ENCODE peak calls at places on chromosome 18, in four cellular contexts. Z, H, Q and V are unnamed samples.

GRCh38 chr18:12904012-12904516 is 20.0 kb upstream of the PTPN2 start:
- DNase-seq in Z (no peak), H (peak), Q (no peak), V (no peak)

GRCh38 chr18:46211816-46212215 is 107.6 kb downstream of the HAUS1 start:
- DNase-seq in Z (no peak), H (no peak), Q (no peak), V (no peak)

GRCh38 chr18:3284501-3284900 is 22.6 kb downstream of the MYL12B start:
- DNase-seq in Z (no peak), H (no peak), Q (no peak), V (no peak)

GRCh38 chr18:68428026-68428425 is 286.9 kb downstream of the TMX3 start:
- DNase-seq in Z (no peak), H (no peak), Q (no peak), V (no peak)

GRCh38 chr18:74899554-74899953 is 301.9 kb downstream of the ZNF407 start:
- DNase-seq in Z (no peak), H (peak), Q (no peak), V (no peak)

GRCh38 chr18:48949606-48950535 is 894 bp downstream of the SMAD7 start:
- DNase-seq in Z (no peak), H (no peak), Q (no peak), V (peak)

GRCh38 chr18:49362431-49362830 is 98.0 kb downstream of the DYM start:
- DNase-seq in Z (no peak), H (no peak), Q (no peak), V (no peak)

GRCh38 chr18:69162649-69163048 is 238.0 kb upstream of the DOK6 start:
- DNase-seq in Z (no peak), H (no peak), Q (no peak), V (no peak)

GRCh38 chr18:34222025-34222395 is 2.7 kb downstream of the NOL4 start:
- DNase-seq in Z (no peak), H (no peak), Q (no peak), V (no peak)

GRCh38 chr18:62585274-62586147 is 62.7 kb downstream of the ZCCHC2 start:
- DNase-seq in Z (no peak), H (no peak), Q (no peak), V (no peak)

GRCh38 chr18:60895181-60895580 is 438.0 kb upstream of the CDH20 start:
- DNase-seq in Z (no peak), H (no peak), Q (no peak), V (no peak)

GRCh38 chr18:52499646-52500045 is 159.6 kb downstream of the DCC start:
- DNase-seq in Z (peak), H (no peak), Q (no peak), V (peak)

GRCh38 chr18:26215247-26215970 is 10.8 kb upstream of the TAF4B start:
- DNase-seq in Z (no peak), H (no peak), Q (no peak), V (no peak)

GRCh38 chr18:79506191-79507075 is 110.7 kb downstream of the NFATC1 start:
- DNase-seq in Z (no peak), H (no peak), Q (no peak), V (no peak)
- TF ChIP-seq RAD21 in Z (no peak), H (no peak), Q (no peak), V (no peak)

GRCh38 chr18:10860937-10861336 is 288.4 kb downstream of the PIEZO2 start:
- DNase-seq in Z (no peak), H (no peak), Q (no peak), V (no peak)
- TF ChIP-seq MAX in Z (no peak), H (no peak), Q (no peak), V (no peak)

GRCh38 chr18:47345996-47346395 is 94.5 kb upstream of the SKOR2 start:
- DNase-seq in Z (no peak), H (no peak), Q (no peak), V (no peak)

GRCh38 chr18:47342566-47342965 is 91.1 kb upstream of the SKOR2 start:
- DNase-seq in Z (no peak), H (no peak), Q (no peak), V (no peak)

GRCh38 chr18:47345291-47345690 is 93.8 kb upstream of the SKOR2 start:
- DNase-seq in Z (no peak), H (no peak), Q (no peak), V (no peak)

DNA sequence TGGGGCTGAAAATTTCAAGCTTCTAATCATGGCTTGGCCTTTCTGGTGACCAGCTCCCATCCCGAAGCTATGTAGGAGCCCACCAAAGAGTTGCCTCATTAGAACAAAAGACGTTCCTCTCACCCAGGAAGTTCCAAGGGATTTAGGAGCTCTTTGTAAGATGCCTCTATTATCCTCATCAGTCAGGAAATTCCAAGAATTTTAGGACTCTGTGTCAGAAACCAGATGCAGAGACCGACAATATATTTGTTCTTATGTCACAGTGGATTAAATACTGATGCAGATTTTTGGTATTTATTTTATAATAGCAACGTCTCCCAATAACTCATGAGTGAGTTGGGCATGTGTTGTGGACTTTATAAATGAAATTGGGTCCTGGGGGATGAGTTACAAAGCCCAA is 91.8 kb upstream of the SKOR2 start:
- DNase-seq in Z (no peak), H (no peak), Q (no peak), V (no peak)
- TF ChIP-seq PHF8 in Z (no peak), H (no peak), Q (no peak), V (no peak)

GRCh38 chr18:47932603-47933002 is 2.1 kb upstream of the SMAD2 start:
- DNase-seq in Z (no peak), H (no peak), Q (no peak), V (peak)
- TF ChIP-seq RAD21 in Z (no peak), H (peak), Q (peak), V (peak)

GRCh38 chr18:8044004-8044403 is 476.9 kb downstream of the PTPRM start:
- DNase-seq in Z (no peak), H (no peak), Q (no peak), V (no peak)

GRCh38 chr18:8045160-8045885 is 478.2 kb downstream of the PTPRM start:
- DNase-seq in Z (no peak), H (no peak), Q (no peak), V (no peak)

GRCh38 chr18:8049147-8049546 is 482.0 kb downstream of the PTPRM start:
- DNase-seq in Z (no peak), H (no peak), Q (no peak), V (no peak)

GRCh38 chr18:8046421-8046820 is 479.3 kb downstream of the PTPRM start:
- DNase-seq in Z (no peak), H (no peak), Q (no peak), V (no peak)

GRCh38 chr18:8045890-8046289 is 478.8 kb downstream of the PTPRM start:
- DNase-seq in Z (no peak), H (no peak), Q (no peak), V (no peak)
- TF ChIP-seq MAX in Z (no peak), H (no peak), Q (no peak), V (no peak)

GRCh38 chr18:10009321-10010144 is 95.7 kb downstream of the VAPA start:
- DNase-seq in Z (no peak), H (no peak), Q (no peak), V (no peak)

GRCh38 chr18:10013621-10014543 is 100.1 kb downstream of the VAPA start:
- DNase-seq in Z (no peak), H (no peak), Q (no peak), V (no peak)

GRCh38 chr18:10012526-10012925 is 98.7 kb downstream of the VAPA start:
- DNase-seq in Z (no peak), H (no peak), Q (no peak), V (no peak)

GRCh38 chr18:10008006-10008647 is 94.3 kb downstream of the VAPA start:
- DNase-seq in Z (no peak), H (no peak), Q (no peak), V (no peak)

GRCh38 chr18:10010611-10011015 is 96.8 kb downstream of the VAPA start:
- DNase-seq in Z (no peak), H (no peak), Q (no peak), V (no peak)
- TF ChIP-seq PHF8 in Z (no peak), H (no peak), Q (no peak), V (no peak)

GRCh38 chr18:54127759-54128378 is 96.6 kb downstream of the MBD2 start:
- DNase-seq in Z (peak), H (peak), Q (no peak), V (peak)
- TF ChIP-seq RAD21 in Z (no peak), H (peak), Q (peak), V (peak)